ENCODE peak calls at places on chromosomes 3 and 15, in four cellular contexts. D, B, W and S are unnamed samples.

GRCh38 chr3:8204846-8205624 is 296.6 kb upstream of the LMCD1 start:
- DNase-seq in W (no peak), B (no peak), D (peak), S (no peak)

GRCh38 chr15:34986326-34987181 is 1.5 kb downstream of the ZNF770 start:
- DNase-seq in W (no peak), D (no peak), B (no peak), S (no peak)

GRCh38 chr3:112149136-112149535 is 16.1 kb upstream of the GCSAM start:
- DNase-seq in D (no peak), B (no peak), W (no peak), S (no peak)

GRCh38 chr3:45551214-45552010 is 43.1 kb upstream of the LIMD1 start:
- DNase-seq in B (peak), D (peak), W (no peak), S (peak)

GRCh38 chr15:65184305-65184943 is 718 bp downstream of the CLPX start:
- DNase-seq in B (no peak), W (peak), D (peak), S (peak)

GRCh38 chr3:120177907-120178306 is 83.7 kb upstream of the GSK3B start:
- DNase-seq in W (peak), B (no peak), D (no peak), S (no peak)

GRCh38 chr3:31448035-31448881 is 84.5 kb upstream of the STT3B start:
- DNase-seq in B (no peak), D (peak), W (peak), S (no peak)

GRCh38 chr15:65275104-65275727 is 11.5 kb downstream of the PARP16 start:
- DNase-seq in W (no peak), D (no peak), B (no peak), S (no peak)

GRCh38 chr3:11642455-11643162 is 1.1 kb downstream of the VGLL4 start:
- DNase-seq in B (peak), D (peak), W (no peak), S (no peak)

GRCh38 chr3:142459096-142459495 is 11.3 kb upstream of the XRN1 start:
- DNase-seq in D (no peak), W (no peak), B (no peak), S (no peak)

GRCh38 chr3:98967758-98968157 is 66.3 kb upstream of the DCBLD2 start:
- DNase-seq in B (no peak), W (no peak), D (no peak), S (no peak)

GRCh38 chr15:89383635-89384604 is 49.3 kb upstream of the POLG start:
- DNase-seq in D (peak), B (no peak), W (peak), S (no peak)

GRCh38 chr15:50182233-50183013 is 427 bp downstream of the SLC27A2 start:
- DNase-seq in W (peak), B (no peak), D (peak), S (no peak)

GRCh38 chr3:170038434-170039110 is 777 bp downstream of the GPR160 start:
- DNase-seq in B (no peak), D (no peak), W (peak), S (no peak)

GRCh38 chr3:46461971-46462910 is 2.5 kb downstream of the LTF start:
- DNase-seq in D (peak), B (no peak), W (peak), S (peak)

GRCh38 chr15:80694624-80695098 is 449 bp upstream of the ABHD17C start:
- DNase-seq in B (no peak), W (peak), D (no peak), S (no peak)

GRCh38 chr3:156633335-156633734 is 41.1 kb upstream of the TIPARP start:
- DNase-seq in D (peak), W (no peak), B (peak), S (no peak)

GRCh38 chr3:46908294-46908985 is 30.9 kb downstream of the PTH1R start:
- DNase-seq in W (no peak), B (no peak), D (peak), S (no peak)

GRCh38 chr15:78109156-78109555 is 16.8 kb downstream of the SH2D7 start:
- DNase-seq in B (no peak), D (no peak), W (no peak), S (no peak)

GRCh38 chr3:99269606-99270355 is 368.3 kb upstream of the DCBLD2 start:
- DNase-seq in D (peak), B (no peak), W (no peak), S (no peak)

GRCh38 chr15:50183112-50183794 is 1.3 kb downstream of the SLC27A2 start:
- DNase-seq in D (no peak), B (no peak), W (no peak), S (no peak)

GRCh38 chr15:71940004-71940588 is 129.7 kb downstream of the NR2E3 start:
- DNase-seq in D (no peak), W (no peak), B (no peak), S (no peak)

GRCh38 chr3:21377366-21377765 is 373.6 kb downstream of the ZNF385D start:
- DNase-seq in B (no peak), D (no peak), W (no peak), S (no peak)

GRCh38 chr3:172591171-172591605 is 68.0 kb upstream of the TNFSF10 start:
- DNase-seq in W (no peak), B (no peak), D (peak), S (no peak)

GRCh38 chr3:130850846-130851245 is 43.0 kb upstream of the ATP2C1 start:
- DNase-seq in W (no peak), D (no peak), B (no peak), S (no peak)

GRCh38 chr3:177750436-177750835 is 553.2 kb upstream of the TBL1XR1 start:
- DNase-seq in W (no peak), D (no peak), B (no peak), S (no peak)

GRCh38 chr15:66578286-66578875 is 12.6 kb upstream of the LCTL start:
- DNase-seq in D (peak), B (peak), W (no peak), S (no peak)

GRCh38 chr3:177776656-177777055 is 579.4 kb upstream of the TBL1XR1 start:
- DNase-seq in B (peak), D (peak), W (no peak), S (no peak)

GRCh38 chr15:57218826-57219576 is 157.3 kb upstream of the CGNL1 start:
- DNase-seq in D (peak), B (peak), W (peak), S (no peak)

GRCh38 chr3:131972091-131972490 is 62.7 kb downstream of the CPNE4 start:
- DNase-seq in B (no peak), W (no peak), D (no peak), S (no peak)

GRCh38 chr3:182509312-182509711 is 284.0 kb upstream of the ATP11B start:
- DNase-seq in B (no peak), D (no peak), W (no peak), S (no peak)

GRCh38 chr15:83784975-83785374 is 131.1 kb downstream of the ADAMTSL3 start:
- DNase-seq in W (no peak), D (no peak), B (no peak), S (no peak)

GRCh38 chr15:78715930-78716329 is 74.9 kb upstream of the CHRNB4 start:
- DNase-seq in W (no peak), B (no peak), D (no peak), S (no peak)

GRCh38 chr3:21912656-21913055 is 161.6 kb upstream of the ZNF385D start:
- DNase-seq in W (no peak), B (no peak), D (peak), S (no peak)

GRCh38 chr3:111989061-111989678 is 9.6 kb upstream of the TAGLN3 start:
- DNase-seq in D (peak), W (no peak), B (peak), S (no peak)

GRCh38 chr3:104632947-104633346 is 733.8 kb upstream of the ALCAM start:
- DNase-seq in B (no peak), W (no peak), D (no peak), S (no peak)

GRCh38 chr3:104631254-104631653 is 735.5 kb upstream of the ALCAM start:
- DNase-seq in B (no peak), W (no peak), D (no peak), S (no peak)

GRCh38 chr3:104632521-104632920 is 734.2 kb upstream of the ALCAM start:
- DNase-seq in W (no peak), D (peak), B (no peak), S (no peak)

GRCh38 chr3:104635872-104636580 is 730.7 kb upstream of the ALCAM start:
- DNase-seq in D (no peak), W (peak), B (no peak), S (no peak)
- TF ChIP-seq CTCF in D (peak), W (peak), B (no peak), S (no peak)

GRCh38 chr3:13681931-13682330 is 133.0 kb downstream of the FBLN2 start:
- DNase-seq in B (no peak), D (no peak), W (no peak), S (no peak)
- TF ChIP-seq CTCF in B (no peak), D (no peak), W (no peak), S (no peak)

GRCh38 chr15:55824857-55825613 is 82.1 kb upstream of the PRTG start:
- DNase-seq in B (no peak), W (no peak), D (no peak), S (no peak)
- TF ChIP-seq CTCF in B (no peak), W (peak), D (no peak), S (no peak)

GRCh38 chr3:17195856-17196604 is 311.3 kb downstream of the PLCL2 start:
- DNase-seq in B (no peak), W (no peak), D (peak), S (no peak)
- TF ChIP-seq CTCF in B (peak), W (peak), D (peak), S (peak)

GRCh38 chr15:40854161-40854560 is 10.3 kb downstream of the SPINT1 start:
- DNase-seq in W (no peak), D (no peak), B (no peak), S (no peak)
- TF ChIP-seq CTCF in W (no peak), D (no peak), B (no peak), S (no peak)

DNA sequence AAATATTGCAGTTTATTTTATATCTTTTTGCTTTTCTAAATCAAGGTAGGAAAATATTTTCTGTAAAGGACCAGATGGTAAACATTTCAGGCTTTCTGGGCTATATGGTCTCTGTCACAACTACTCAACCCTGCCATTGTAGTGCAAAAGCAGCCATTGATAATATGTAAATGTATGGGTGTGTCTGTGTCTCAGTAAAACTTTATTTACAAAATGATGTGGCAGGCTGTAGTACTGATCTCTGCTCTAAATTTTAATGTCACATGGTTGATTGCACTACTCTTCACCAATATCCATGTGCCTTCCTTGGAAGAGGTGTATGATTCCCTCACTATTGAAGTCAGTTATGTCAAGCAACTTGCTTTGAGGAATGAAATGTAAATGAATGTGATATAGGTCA is 175.0 kb downstream of the GOLIM4 start:
- DNase-seq in D (no peak), B (no peak), W (no peak), S (no peak)
- TF ChIP-seq CTCF in D (no peak), B (no peak), W (no peak), S (no peak)

DNA sequence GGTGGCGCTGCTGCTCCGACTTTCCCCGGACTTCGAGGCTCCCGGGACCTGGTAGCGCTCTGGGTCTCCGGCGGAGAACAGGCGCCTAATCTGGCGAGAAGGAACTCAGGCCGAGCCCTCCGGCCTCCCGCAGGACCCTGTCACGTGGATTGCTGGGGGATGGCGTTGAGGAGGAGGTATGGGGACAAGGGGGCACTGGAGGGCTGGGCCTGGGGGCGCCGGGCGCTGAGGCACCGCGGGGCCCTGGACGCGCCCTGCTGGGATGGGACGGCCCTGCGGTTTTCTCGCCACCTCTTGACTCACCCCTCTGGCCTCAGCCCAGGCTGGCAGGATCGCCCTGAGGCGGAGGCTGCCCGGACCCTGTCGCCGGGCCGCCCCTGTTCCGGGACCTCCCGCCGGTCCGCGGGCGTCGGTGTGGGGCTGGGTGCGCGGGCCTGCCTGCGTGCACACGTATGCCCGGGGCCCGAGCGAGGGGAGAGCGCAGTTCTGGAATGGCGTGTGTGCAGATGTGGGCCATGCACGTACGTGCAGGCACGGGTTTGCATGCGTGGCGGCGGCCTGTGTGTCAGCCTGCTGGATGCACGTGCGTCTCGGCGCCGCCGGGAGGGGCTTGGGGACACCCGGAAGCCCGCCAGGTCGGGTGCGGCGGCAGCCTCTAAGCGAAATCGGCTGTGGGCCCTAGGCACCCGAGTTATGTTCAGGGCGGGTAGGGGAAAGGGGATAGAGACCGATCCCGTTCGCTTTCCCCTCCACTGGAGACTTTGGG is 752 bp downstream of the C15orf39 start:
- DNase-seq in W (peak), D (peak), B (peak), S (peak)
- TF ChIP-seq CTCF in W (peak), D (no peak), B (no peak), S (peak)

DNA sequence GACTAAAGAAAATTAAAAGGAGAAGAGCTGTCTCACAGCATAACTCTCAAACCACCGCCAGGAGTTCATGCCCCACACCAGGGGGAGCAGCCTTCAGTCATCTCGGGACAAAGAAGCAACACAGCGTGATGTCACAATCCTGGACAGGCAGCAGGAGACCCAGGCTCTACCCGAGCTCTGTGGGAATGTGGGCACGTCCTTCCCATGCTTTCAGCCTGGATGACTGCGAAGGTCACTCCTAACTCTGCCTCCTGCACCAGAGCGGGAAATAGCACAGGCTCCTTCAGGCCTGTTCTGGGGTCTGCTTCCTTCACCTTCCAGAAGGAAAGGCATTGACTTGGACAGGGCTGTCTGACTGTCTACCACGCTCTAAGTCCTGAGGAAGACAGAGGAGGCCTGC is 31.3 kb downstream of the NOX5 start:
- DNase-seq in B (no peak), D (peak), W (no peak), S (no peak)
- TF ChIP-seq CTCF in B (peak), D (peak), W (peak), S (peak)

DNA sequence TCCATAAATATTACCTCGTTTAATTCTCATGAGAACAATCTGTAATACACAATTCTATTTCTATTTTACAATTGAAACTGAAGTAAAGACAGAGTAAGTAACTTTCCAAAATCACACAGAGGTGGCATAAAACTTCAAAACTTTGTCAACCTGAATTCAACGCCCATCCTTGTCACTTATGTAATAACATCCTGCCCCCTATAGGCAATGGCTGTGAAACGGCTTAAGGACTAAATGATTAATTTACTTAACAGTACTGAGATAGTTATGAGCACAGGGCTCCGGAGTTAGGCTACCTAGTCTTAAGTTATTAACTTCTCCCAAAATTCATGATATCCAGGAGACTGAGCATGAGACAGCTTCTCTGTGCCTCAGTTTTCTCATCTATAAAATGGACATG is 293.1 kb upstream of the CHRM5 start:
- DNase-seq in D (peak), B (no peak), W (no peak), S (no peak)
- TF ChIP-seq CTCF in D (peak), B (peak), W (peak), S (peak)